ENCODE peak calls at places on chromosome 20, in six cellular contexts. M is stimulated activated naive CD4-positive, alpha-beta T cell; I is GM12865; S is LHCN-M2; C is OCI-LY7; W is endothelial cell. Q is an unnamed sample.

GRCh38 chr20:24638546-24639166 is 169.2 kb downstream of the SYNDIG1 start:
- DNase-seq in M (no peak), I (no peak), S (no peak), C (no peak), W (no peak), Q (no peak)

GRCh38 chr20:25191051-25191450 is 4.5 kb upstream of the ENTPD6 start:
- DNase-seq in M (no peak), I (no peak), S (no peak), C (no peak), W (no peak), Q (no peak)

GRCh38 chr20:40286991-40287531 is 402.0 kb downstream of the MAFB start:
- DNase-seq in M (no peak), I (no peak), S (no peak), C (no peak), W (no peak), Q (no peak)

GRCh38 chr20:38867062-38867359 is 59.2 kb upstream of the FAM83D start:
- DNase-seq in M (no peak), I (no peak), S (no peak), C (no peak), W (no peak), Q (no peak)

GRCh38 chr20:47466704-47467459 is 34.8 kb upstream of the NCOA3 start:
- DNase-seq in M (no peak), I (no peak), S (no peak), C (peak; percentile 79), W (no peak), Q (no peak)

GRCh38 chr20:51767867-51768758 is at the start of gene ATP9A:
- DNase-seq in M (no peak), I (no peak), S (no peak), C (no peak), W (peak; percentile 38), Q (peak; percentile 15)

GRCh38 chr20:37697314-37697713 is 3.5 kb downstream of the CTNNBL1 start:
- DNase-seq in M (no peak), I (peak; percentile 74), S (no peak), C (peak; percentile 62), W (no peak), Q (no peak)

GRCh38 chr20:48384147-48384818 is 443.5 kb downstream of the PREX1 start:
- DNase-seq in M (no peak), I (no peak), S (no peak), C (peak; percentile 49), W (no peak), Q (peak; percentile 27)

GRCh38 chr20:47241345-47241781 is 115.1 kb downstream of the ZMYND8 start:
- DNase-seq in M (no peak), I (no peak), S (peak; percentile 84), C (no peak), W (no peak), Q (no peak)

Q was measured in WERI-Rb-1.